ENCODE peak calls at places on chromosome 17, in five cellular contexts. K, O, B, H and Y are unnamed samples.
A peak's percentile ranks its signal among the peaks of the same experiment; 100 is the strongest.

GRCh38 chr17:67262420-67262819 is 17.4 kb upstream of the HELZ start:
- DNase-seq in K (no peak), O (no peak), B (peak; percentile 10), H (no peak), Y (peak; percentile 68)

GRCh38 chr17:30969989-30970680 is 704 bp upstream of the RNF135 start:
- DNase-seq in K (no peak), O (no peak), B (peak; percentile 60), H (peak; percentile 56), Y (no peak)

GRCh38 chr17:74757931-74758845 is 9.8 kb downstream of the NHERF1 start:
- DNase-seq in K (no peak), O (no peak), B (no peak), H (no peak), Y (no peak)

GRCh38 chr17:4161179-4161559 is 18.2 kb downstream of the CYB5D2 start:
- DNase-seq in K (peak; percentile 93), O (no peak), B (peak; percentile 71), H (no peak), Y (peak; percentile 94)

GRCh38 chr17:76478730-76479514 is 11.5 kb downstream of the AANAT start:
- DNase-seq in K (no peak), O (no peak), B (no peak), H (no peak), Y (no peak)

GRCh38 chr17:45022288-45022648 is 29.2 kb downstream of the DCAKD start:
- DNase-seq in K (no peak), O (no peak), B (no peak), H (no peak), Y (no peak)

GRCh38 chr17:5555254-5555653 is 29.1 kb downstream of the NLRP1 start:
- DNase-seq in K (peak; percentile 83), O (no peak), B (no peak), H (no peak), Y (peak; percentile 46)

GRCh38 chr17:36072431-36073121 is 8.5 kb downstream of the CCL18 start:
- DNase-seq in K (peak; percentile 10), O (peak; percentile 71), B (peak; percentile 89), H (peak; percentile 88), Y (peak; percentile 33)

GRCh38 chr17:20077978-20078674 is 69.0 kb downstream of the SPECC1 start:
- DNase-seq in K (no peak), O (no peak), B (no peak), H (no peak), Y (no peak)

GRCh38 chr17:74150428-74151025 is 53.0 kb upstream of the RPL38 start:
- DNase-seq in K (no peak), O (no peak), B (no peak), H (peak; percentile 45), Y (no peak)

GRCh38 chr17:69437475-69437874 is 23.0 kb downstream of the MAP2K6 start:
- DNase-seq in K (no peak), O (no peak), B (no peak), H (peak; percentile 8), Y (no peak)

GRCh38 chr17:69434164-69434579 is 19.7 kb downstream of the MAP2K6 start:
- DNase-seq in K (peak; percentile 26), O (no peak), B (no peak), H (no peak), Y (peak; percentile 69)

GRCh38 chr17:69433093-69433492 is 18.6 kb downstream of the MAP2K6 start:
- DNase-seq in K (no peak), O (no peak), B (no peak), H (no peak), Y (no peak)

GRCh38 chr17:69431835-69432234 is 17.3 kb downstream of the MAP2K6 start:
- DNase-seq in K (no peak), O (no peak), B (no peak), H (no peak), Y (no peak)

DNA sequence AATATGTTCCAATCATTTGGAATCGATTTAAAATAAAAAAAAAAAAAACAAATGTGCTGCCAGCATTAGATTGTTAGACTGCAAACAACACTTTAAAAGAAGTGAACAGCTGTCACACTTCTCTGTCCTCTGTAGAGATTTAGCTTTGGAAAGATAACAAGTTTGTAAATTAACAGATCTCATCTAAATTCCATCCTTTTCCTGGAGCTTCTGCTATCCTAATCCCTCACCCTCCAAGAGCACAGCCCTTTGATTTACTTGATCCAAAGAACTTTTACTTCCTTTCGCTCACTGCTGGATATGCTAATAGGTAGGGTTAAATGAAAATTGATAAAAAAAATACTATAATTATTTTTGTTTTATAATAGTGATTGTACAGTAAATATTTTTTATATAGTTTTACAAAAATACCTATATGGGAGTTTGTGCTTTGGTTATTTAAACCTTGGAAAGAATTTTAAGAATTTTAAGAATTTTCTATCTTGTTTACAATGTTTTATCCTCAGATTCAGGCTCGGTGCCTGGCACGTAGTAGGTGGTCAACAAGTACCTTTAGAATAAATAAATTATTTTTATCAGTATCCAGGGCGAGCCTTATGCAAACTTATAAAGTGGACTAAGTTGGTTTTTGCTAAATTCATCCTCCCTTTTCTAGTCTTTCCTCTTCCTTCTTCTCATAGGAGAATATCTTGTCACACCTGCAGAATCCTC is 21.6 kb downstream of the MAP2K6 start:
- DNase-seq in K (no peak), O (no peak), B (no peak), H (no peak), Y (no peak)
- H2BK15ac ChIP-seq in K (no peak overlapping the region), O (no peak overlapping the region), B (no peak overlapping the region), H (no peak overlapping the region), Y (no peak overlapping the region)

DNA sequence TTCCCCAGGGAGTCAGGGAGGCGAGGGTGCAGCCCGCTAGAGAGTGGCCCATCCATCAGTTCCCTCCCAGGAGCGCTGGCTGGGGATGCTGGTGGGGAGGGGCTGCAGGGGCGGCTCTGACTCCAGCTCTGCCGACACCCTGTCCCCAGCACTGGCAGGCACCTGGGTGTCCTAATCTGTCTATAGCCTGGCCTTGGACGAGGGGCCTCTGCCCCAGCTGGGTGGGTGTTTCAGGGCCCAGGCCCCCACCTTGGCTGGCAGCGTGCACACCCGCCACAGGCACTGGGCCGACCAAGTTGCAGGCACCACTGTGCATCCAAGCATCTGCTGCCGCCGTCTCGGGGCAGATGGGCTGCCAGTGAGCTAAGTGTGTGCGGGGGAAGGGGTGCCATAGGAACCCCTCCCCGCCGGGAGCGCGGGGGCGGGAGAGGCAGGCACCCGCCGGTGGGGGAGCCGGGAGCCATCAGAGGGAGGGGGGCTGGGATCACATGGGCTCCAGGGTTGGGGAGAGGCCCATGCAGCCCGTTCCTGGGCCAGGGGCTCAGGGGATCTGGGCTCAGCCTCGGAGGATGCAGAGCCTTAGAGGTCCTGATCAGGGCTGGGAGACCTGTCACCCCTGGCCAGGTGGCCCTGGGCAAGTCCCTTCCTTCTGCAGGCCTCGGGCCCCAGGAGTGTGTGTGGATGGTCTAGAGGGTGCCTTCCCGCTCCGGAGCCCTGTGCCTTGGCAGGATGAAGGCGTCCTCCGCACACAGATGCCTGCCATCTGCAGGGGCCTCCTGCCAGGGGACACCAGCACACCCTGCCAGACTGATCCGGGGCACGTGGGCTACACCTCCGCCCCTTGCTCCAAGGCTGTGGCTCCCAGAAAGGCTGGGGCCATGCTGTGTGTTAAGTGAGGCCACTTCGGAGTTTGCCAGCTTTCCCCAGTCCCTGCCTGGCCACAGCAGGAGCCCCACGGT is 30.5 kb downstream of the ENDOV start:
- DNase-seq in K (no peak), O (no peak), B (no peak), H (no peak), Y (no peak)
- H3K27ac ChIP-seq in K (no peak overlapping the region), O (no peak overlapping the region), B (no peak overlapping the region), H (no peak overlapping the region), Y (no peak overlapping the region)

GRCh38 chr17:7563115-7563869 is 1.6 kb downstream of the SENP3 start:
- DNase-seq in K (no peak), O (no peak), B (no peak), H (no peak), Y (no peak)

GRCh38 chr17:7560172-7561027 is 1.3 kb upstream of the SENP3 start:
- DNase-seq in K (peak; percentile 49), O (peak; percentile 67), B (peak; percentile 94), H (peak; percentile 90), Y (peak; percentile 72)

GRCh38 chr17:7562208-7562605 is 488 bp downstream of the SENP3 start:
- DNase-seq in K (no peak), O (no peak), B (no peak), H (no peak), Y (no peak)

GRCh38 chr17:7561028-7561575 is 617 bp upstream of the SENP3 start:
- DNase-seq in K (peak; percentile 76), O (peak; percentile 81), B (peak; percentile 96), H (peak; percentile 92), Y (peak; percentile 87)

GRCh38 chr17:7561589-7562207 is at the start of gene SENP3:
- DNase-seq in K (peak; percentile 88), O (peak; percentile 94), B (peak; percentile 94), H (peak; percentile 95), Y (peak; percentile 91)
- H4K91ac ChIP-seq in K (peak within 1 kb of the TSS; percentile 54), O (no peak within 1 kb of the TSS), B (no peak within 1 kb of the TSS), H (peak within 1 kb of the TSS; percentile 61), Y (peak within 1 kb of the TSS; percentile 81)

GRCh38 chr17:78271419-78272160 is 40.2 kb downstream of the TMEM235 start:
- DNase-seq in K (no peak), O (no peak), B (no peak), H (no peak), Y (no peak)
- H2BK15ac ChIP-seq in K (no peak overlapping the region), O (peak overlapping the region; percentile 69), B (no peak overlapping the region), H (peak overlapping the region; percentile 19), Y (no peak overlapping the region)

GRCh38 chr17:40355804-40356758 is 8.5 kb downstream of the GJD3 start:
- DNase-seq in K (no peak), O (no peak), B (no peak), H (no peak), Y (no peak)

GRCh38 chr17:40352779-40353394 is 11.7 kb downstream of the GJD3 start:
- DNase-seq in K (no peak), O (no peak), B (no peak), H (no peak), Y (no peak)

GRCh38 chr17:40352044-40352778 is 12.3 kb downstream of the GJD3 start:
- DNase-seq in K (no peak), O (no peak), B (no peak), H (no peak), Y (no peak)

GRCh38 chr17:40355123-40355803 is 9.3 kb downstream of the GJD3 start:
- DNase-seq in K (peak; percentile 43), O (peak; percentile 72), B (peak; percentile 95), H (peak; percentile 100), Y (peak; percentile 68)

DNA sequence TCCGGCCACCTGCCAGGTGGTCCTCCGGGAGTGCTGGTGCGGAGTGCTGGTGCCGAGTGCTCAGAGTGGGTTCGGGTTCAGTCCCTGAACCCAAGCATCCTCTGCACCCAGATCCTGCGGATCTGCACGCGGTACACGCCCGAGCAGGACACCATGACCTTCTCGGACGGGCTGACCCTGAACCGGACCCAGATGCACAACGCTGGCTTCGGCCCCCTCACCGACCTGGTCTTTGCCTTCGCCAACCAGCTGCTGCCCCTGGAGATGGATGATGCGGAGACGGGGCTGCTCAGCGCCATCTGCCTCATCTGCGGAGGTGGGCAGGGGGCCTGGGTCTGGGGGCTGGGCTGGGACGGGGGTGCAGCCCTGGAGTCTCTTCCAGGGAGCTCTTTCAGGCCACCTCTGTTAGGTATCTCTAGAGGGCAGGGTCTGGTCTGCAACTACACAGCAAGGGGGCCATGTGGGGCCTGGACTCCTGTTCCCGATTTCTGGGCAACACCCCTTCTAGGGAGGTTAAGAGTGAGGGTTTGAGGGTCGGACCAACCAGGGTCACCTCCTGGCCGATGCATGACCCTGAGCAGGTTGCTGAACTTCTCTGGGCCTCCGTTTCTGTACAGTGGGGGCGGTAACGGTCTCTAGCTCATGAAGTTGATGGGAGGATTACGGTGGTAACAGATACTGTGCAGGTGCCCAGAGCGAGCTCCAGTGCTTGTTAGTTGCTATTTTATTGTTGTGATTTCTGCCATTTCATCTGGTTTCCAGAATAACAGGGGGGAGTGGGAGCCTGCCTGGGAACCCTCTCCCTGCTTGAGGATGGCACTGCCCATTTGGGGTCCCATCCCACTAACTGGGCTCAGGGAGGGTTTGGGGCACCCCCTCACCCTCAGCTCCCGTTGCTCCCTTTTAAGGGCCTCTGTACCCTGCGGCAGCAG is 10.1 kb downstream of the GJD3 start:
- DNase-seq in K (no peak), O (no peak), B (no peak), H (no peak), Y (no peak)
- H3K27ac ChIP-seq in K (no peak overlapping the region), O (no peak overlapping the region), B (no peak overlapping the region), H (no peak overlapping the region), Y (no peak overlapping the region)